ENCODE peak calls at places on chromosomes 1 and 21, in four cellular contexts. One of them, this sample, is unnamed.

GRCh38 chr1:165539908-165540307 is 3.9 kb upstream of the LRRC52 start:
- DNase-seq in K562: no peak
- DNase-seq in GM12878: no peak
- DNase-seq in WTC11: no peak
- DNase-seq in this sample: no peak

GRCh38 chr21:43609501-43610340 is 49.6 kb downstream of the HSF2BP start:
- DNase-seq in K562: no peak
- DNase-seq in GM12878: no peak
- DNase-seq in WTC11: no peak
- DNase-seq in this sample: peak; percentile 89

GRCh38 chr1:101247404-101248287 is 10.8 kb downstream of the S1PR1 start:
- DNase-seq in K562: no peak
- DNase-seq in GM12878: peak; percentile 94
- DNase-seq in WTC11: no peak
- DNase-seq in this sample: no peak

GRCh38 chr1:147539122-147539575 is 2.2 kb upstream of the BCL9 start:
- DNase-seq in K562: peak; percentile 19
- DNase-seq in GM12878: no peak
- DNase-seq in WTC11: no peak
- DNase-seq in this sample: peak; percentile 77

GRCh38 chr1:204723131-204723787 is 37.7 kb upstream of the LRRN2 start:
- DNase-seq in K562: no peak
- DNase-seq in GM12878: no peak
- DNase-seq in WTC11: no peak
- DNase-seq in this sample: no peak

GRCh38 chr1:56304975-56305374 is 274.4 kb downstream of the PLPP3 start:
- DNase-seq in K562: no peak
- DNase-seq in GM12878: no peak
- DNase-seq in WTC11: no peak
- DNase-seq in this sample: no peak

GRCh38 chr1:240030236-240030635 is 61.4 kb upstream of the FMN2 start:
- DNase-seq in K562: no peak
- DNase-seq in GM12878: no peak
- DNase-seq in WTC11: no peak
- DNase-seq in this sample: no peak

GRCh38 chr21:42215942-42216725 is 2.8 kb upstream of the ABCG1 start:
- DNase-seq in K562: no peak
- DNase-seq in GM12878: no peak
- DNase-seq in WTC11: no peak
- DNase-seq in this sample: no peak

GRCh38 chr21:16624468-16625102 is 888.3 kb upstream of the CXADR start:
- DNase-seq in K562: no peak
- DNase-seq in GM12878: no peak
- DNase-seq in WTC11: no peak
- DNase-seq in this sample: no peak

GRCh38 chr1:47688161-47688560 is 250.3 kb downstream of the FOXD2 start:
- DNase-seq in K562: no peak
- DNase-seq in GM12878: no peak
- DNase-seq in WTC11: no peak
- DNase-seq in this sample: no peak

GRCh38 chr1:154154534-154155181 is at the start of gene NUP210L:
- DNase-seq in K562: no peak
- DNase-seq in GM12878: no peak
- DNase-seq in WTC11: peak; percentile 76
- DNase-seq in this sample: no peak

GRCh38 chr1:220880726-220881506 is 1.7 kb downstream of the HLX start:
- DNase-seq in K562: no peak
- DNase-seq in GM12878: no peak
- DNase-seq in WTC11: no peak
- DNase-seq in this sample: no peak

GRCh38 chr1:17287377-17287776 is 20.6 kb upstream of the PADI4 start:
- DNase-seq in K562: no peak
- DNase-seq in GM12878: no peak
- DNase-seq in WTC11: no peak
- DNase-seq in this sample: no peak

GRCh38 chr1:211345719-211346118 is 19.1 kb downstream of the TRAF5 start:
- DNase-seq in K562: no peak
- DNase-seq in GM12878: no peak
- DNase-seq in WTC11: peak; percentile 52
- DNase-seq in this sample: no peak

GRCh38 chr1:16992675-16993074 is 12.3 kb upstream of the MFAP2 start:
- DNase-seq in K562: no peak
- DNase-seq in GM12878: no peak
- DNase-seq in WTC11: no peak
- DNase-seq in this sample: no peak

GRCh38 chr1:174998569-174999215 is 1.1 kb upstream of the CACYBP start:
- DNase-seq in K562: peak; percentile 60
- DNase-seq in GM12878: peak; percentile 54
- DNase-seq in WTC11: no peak
- DNase-seq in this sample: peak; percentile 72

GRCh38 chr1:63635681-63636080 is 42.5 kb downstream of the PGM1 start:
- DNase-seq in K562: no peak
- DNase-seq in GM12878: no peak
- DNase-seq in WTC11: no peak
- DNase-seq in this sample: no peak

GRCh38 chr1:30323841-30324240 is 399.5 kb downstream of the MATN1 start:
- DNase-seq in K562: no peak
- DNase-seq in GM12878: no peak
- DNase-seq in WTC11: no peak
- DNase-seq in this sample: no peak

GRCh38 chr1:234515411-234515810 is 36.4 kb upstream of the TARBP1 start:
- DNase-seq in K562: no peak
- DNase-seq in GM12878: no peak
- DNase-seq in WTC11: no peak
- DNase-seq in this sample: no peak

GRCh38 chr1:30679976-30680305 is 43.4 kb downstream of the MATN1 start:
- DNase-seq in K562: no peak
- DNase-seq in GM12878: no peak
- DNase-seq in WTC11: no peak
- DNase-seq in this sample: no peak

GRCh38 chr1:22978299-22978698 is 5.6 kb upstream of the LACTBL1 start:
- DNase-seq in K562: no peak
- DNase-seq in GM12878: no peak
- DNase-seq in WTC11: no peak
- DNase-seq in this sample: no peak

DNA sequence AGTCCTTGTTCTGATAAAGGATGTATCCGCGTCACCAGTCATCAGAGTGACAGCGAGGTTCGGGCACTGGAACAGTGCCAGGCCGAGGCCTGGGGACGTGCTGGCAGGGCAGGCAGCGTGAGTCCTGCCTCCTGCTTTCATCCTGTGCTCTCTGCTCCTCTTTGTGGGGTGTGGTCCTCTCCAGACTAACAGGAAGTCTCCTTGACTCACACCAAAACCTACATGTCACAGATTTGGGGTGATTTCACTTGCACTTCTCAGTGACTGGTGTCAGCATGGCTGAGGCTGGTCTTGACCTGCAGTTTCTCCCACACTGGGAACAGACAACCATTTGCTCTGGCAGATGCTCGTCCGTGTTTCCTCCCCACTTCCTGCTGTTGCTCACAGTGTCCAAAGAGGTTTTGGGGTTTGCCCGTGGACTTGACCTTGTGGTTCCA is 8.8 kb upstream of the NLRP3 start:
- DNase-seq in K562: no peak
- DNase-seq in GM12878: peak; percentile 85
- DNase-seq in WTC11: no peak
- DNase-seq in this sample: no peak
- TF ChIP-seq CREM in K562: no peak
- TF ChIP-seq CREM in GM12878: peak; percentile 83
- TF ChIP-seq CREM in WTC11: no peak
- TF ChIP-seq CREM in this sample: no peak

GRCh38 chr1:247647864-247648263 is 31.7 kb downstream of the OR13G1 start:
- DNase-seq in K562: no peak
- DNase-seq in GM12878: no peak
- DNase-seq in WTC11: no peak
- DNase-seq in this sample: no peak
- TF ChIP-seq CREM in K562: no peak
- TF ChIP-seq CREM in GM12878: no peak
- TF ChIP-seq CREM in WTC11: no peak
- TF ChIP-seq CREM in this sample: no peak

GRCh38 chr1:219405531-219406331 is 207.2 kb downstream of the ZC3H11B start:
- DNase-seq in K562: no peak
- DNase-seq in GM12878: no peak
- DNase-seq in WTC11: no peak
- DNase-seq in this sample: no peak
- TF ChIP-seq CREM in K562: no peak
- TF ChIP-seq CREM in GM12878: no peak
- TF ChIP-seq CREM in WTC11: no peak
- TF ChIP-seq CREM in this sample: no peak

GRCh38 chr1:224368409-224368808 is 11.7 kb downstream of the CNIH4 start:
- DNase-seq in K562: no peak
- DNase-seq in GM12878: peak; percentile 40
- DNase-seq in WTC11: no peak
- DNase-seq in this sample: no peak
- TF ChIP-seq CREM in K562: no peak
- TF ChIP-seq CREM in GM12878: peak; percentile 35
- TF ChIP-seq CREM in WTC11: no peak
- TF ChIP-seq CREM in this sample: no peak

DNA sequence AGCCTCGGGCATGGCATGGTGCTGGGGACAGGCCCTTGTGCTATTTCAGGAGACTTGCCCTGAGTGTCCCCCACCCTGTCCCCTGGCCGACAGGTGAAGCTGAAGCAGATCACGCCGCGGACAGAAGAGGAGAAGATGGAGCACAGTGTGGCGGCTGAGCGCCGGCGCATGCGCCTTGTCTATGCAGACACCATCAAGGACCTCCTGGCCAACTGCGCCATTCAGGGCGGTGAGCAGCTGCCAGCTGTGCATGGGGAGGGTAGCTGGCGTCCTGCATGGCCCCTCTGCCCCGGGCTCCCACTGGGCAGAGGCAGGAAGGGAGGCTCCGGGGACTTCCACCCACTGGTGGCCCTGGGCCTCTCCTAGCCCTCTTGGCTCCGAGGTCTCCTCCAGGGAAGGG is 28.9 kb downstream of the FAM151A start:
- DNase-seq in K562: no peak
- DNase-seq in GM12878: no peak
- DNase-seq in WTC11: no peak
- DNase-seq in this sample: no peak
- TF ChIP-seq CREM in K562: no peak
- TF ChIP-seq CREM in GM12878: no peak
- TF ChIP-seq CREM in WTC11: no peak
- TF ChIP-seq CREM in this sample: no peak

This sample was measured in HepG2.